ENCODE peak calls at places on chromosomes 3 and 15, in eight cellular contexts. H, D, O, E, R, Q, M and S are unnamed samples. For H3K4me1, the result is how much of the 10 kb centered on the place peaks cover.

GRCh38 chr15:68704496-68705021 is 116.1 kb downstream of the ANP32A start:
- DNase-seq in D (no peak), R (no peak), E (no peak), M (no peak), O (peak), Q (no peak), H (peak), S (no peak)

GRCh38 chr15:62482715-62483429 is 317.8 kb upstream of the C2CD4B start:
- DNase-seq in E (no peak), D (no peak), Q (no peak), R (no peak), O (no peak), H (no peak), M (peak), S (no peak)

GRCh38 chr3:160140756-160141155 is 84.5 kb upstream of the C3orf80 start:
- DNase-seq in E (no peak), D (no peak), Q (no peak), M (no peak), O (no peak), H (no peak), R (no peak), S (no peak)

GRCh38 chr15:44726136-44726535 is 10.2 kb upstream of the TRIM69 start:
- DNase-seq in E (no peak), M (no peak), D (no peak), H (no peak), O (no peak), R (no peak), Q (no peak), S (no peak)

GRCh38 chr3:52077376-52077775 is 21.0 kb upstream of the DUSP7 start:
- DNase-seq in Q (no peak), H (no peak), M (no peak), D (no peak), O (no peak), R (no peak), E (no peak), S (no peak)

GRCh38 chr3:181725830-181726229 is 14.1 kb downstream of the SOX2 start:
- DNase-seq in R (no peak), H (no peak), O (no peak), D (no peak), M (no peak), Q (no peak), E (no peak), S (no peak)

GRCh38 chr3:71641669-71642068 is 58.1 kb upstream of the FOXP1 start:
- DNase-seq in O (no peak), Q (no peak), M (no peak), H (no peak), R (no peak), E (no peak), D (no peak), S (no peak)

GRCh38 chr3:164791263-164791662 is 287.0 kb downstream of the SI start:
- DNase-seq in R (no peak), H (no peak), D (no peak), E (no peak), Q (no peak), O (no peak), M (no peak), S (no peak)

GRCh38 chr3:41224120-41224806 is 25.0 kb downstream of the CTNNB1 start:
- DNase-seq in Q (no peak), H (no peak), R (peak), D (no peak), E (no peak), M (no peak), O (no peak), S (no peak)

GRCh38 chr3:192889694-192890093 is 28.0 kb downstream of the MB21D2 start:
- DNase-seq in Q (no peak), M (no peak), O (no peak), D (no peak), E (no peak), R (no peak), H (no peak), S (no peak)

GRCh38 chr3:192082733-192083660 is 622.0 kb downstream of the PYDC2 start:
- DNase-seq in Q (no peak), D (no peak), H (no peak), M (no peak), O (no peak), R (no peak), E (no peak), S (no peak)

GRCh38 chr15:69299451-69300128 is 878 bp downstream of the PAQR5 start:
- DNase-seq in H (no peak), D (no peak), Q (no peak), E (no peak), O (no peak), M (no peak), R (no peak), S (no peak)

GRCh38 chr15:49223536-49224274 is 53.7 kb downstream of the GALK2 start:
- DNase-seq in E (no peak), R (no peak), M (no peak), O (no peak), D (no peak), Q (no peak), H (no peak), S (no peak)

GRCh38 chr3:162142511-162142910 is 645.9 kb downstream of the OTOL1 start:
- DNase-seq in R (no peak), M (no peak), Q (no peak), H (no peak), D (no peak), E (no peak), O (no peak), S (no peak)

GRCh38 chr15:32936283-32936918 is 218.6 kb downstream of the GREM1 start:
- DNase-seq in Q (no peak), D (no peak), M (no peak), H (no peak), E (no peak), O (no peak), R (no peak), S (no peak)

GRCh38 chr15:78065973-78066946 is 11.3 kb downstream of the TBC1D2B start:
- DNase-seq in E (no peak), Q (no peak), O (no peak), M (no peak), H (no peak), D (no peak), R (no peak), S (no peak)

GRCh38 chr15:78065284-78065872 is 12.1 kb downstream of the TBC1D2B start:
- DNase-seq in E (no peak), M (no peak), D (peak), O (peak), R (peak), H (peak), Q (no peak), S (peak)

GRCh38 chr15:78069630-78070029 is 7.9 kb downstream of the TBC1D2B start:
- DNase-seq in D (no peak), O (no peak), H (no peak), E (no peak), Q (no peak), M (no peak), R (no peak), S (no peak)

GRCh38 chr15:78069052-78069414 is 8.5 kb downstream of the TBC1D2B start:
- DNase-seq in R (no peak), D (no peak), O (no peak), E (no peak), M (no peak), H (no peak), Q (no peak), S (no peak)

GRCh38 chr15:78067328-78068241 is 9.9 kb downstream of the TBC1D2B start:
- DNase-seq in H (peak), O (no peak), R (no peak), M (no peak), Q (no peak), D (no peak), E (no peak), S (no peak)
- H3K4me1 ChIP-seq in H (half or more), O (half or more), R (half or more), M (under half), Q (half or more), D (under half), E (half or more), S (half or more)

DNA sequence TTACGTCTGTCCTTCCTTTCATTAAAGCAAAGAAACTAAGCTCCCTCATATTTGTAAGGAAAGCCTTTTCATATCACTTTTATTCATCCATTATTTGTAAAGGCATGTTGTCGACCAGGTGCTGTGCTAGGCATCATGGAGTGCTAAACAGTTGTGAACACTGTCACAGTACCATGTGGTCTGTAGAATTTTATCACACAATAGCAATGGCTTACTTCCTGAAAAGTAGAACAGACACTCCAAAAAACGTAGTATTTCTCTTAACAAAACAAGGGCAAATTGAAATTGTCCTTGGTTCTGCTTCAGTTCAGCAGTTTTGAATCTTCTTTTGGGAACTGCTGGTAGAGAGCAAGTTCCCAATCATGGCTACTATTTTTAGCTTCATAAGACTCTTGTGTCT is 63.3 kb downstream of the RBMS3 start:
- DNase-seq in O (no peak), H (no peak), Q (no peak), E (no peak), M (no peak), R (no peak), D (no peak), S (no peak)
- H3K4me1 ChIP-seq in O (under half), H (under half), Q (under half), E (under half), M (under half), R (under half), D (under half), S (under half)

DNA sequence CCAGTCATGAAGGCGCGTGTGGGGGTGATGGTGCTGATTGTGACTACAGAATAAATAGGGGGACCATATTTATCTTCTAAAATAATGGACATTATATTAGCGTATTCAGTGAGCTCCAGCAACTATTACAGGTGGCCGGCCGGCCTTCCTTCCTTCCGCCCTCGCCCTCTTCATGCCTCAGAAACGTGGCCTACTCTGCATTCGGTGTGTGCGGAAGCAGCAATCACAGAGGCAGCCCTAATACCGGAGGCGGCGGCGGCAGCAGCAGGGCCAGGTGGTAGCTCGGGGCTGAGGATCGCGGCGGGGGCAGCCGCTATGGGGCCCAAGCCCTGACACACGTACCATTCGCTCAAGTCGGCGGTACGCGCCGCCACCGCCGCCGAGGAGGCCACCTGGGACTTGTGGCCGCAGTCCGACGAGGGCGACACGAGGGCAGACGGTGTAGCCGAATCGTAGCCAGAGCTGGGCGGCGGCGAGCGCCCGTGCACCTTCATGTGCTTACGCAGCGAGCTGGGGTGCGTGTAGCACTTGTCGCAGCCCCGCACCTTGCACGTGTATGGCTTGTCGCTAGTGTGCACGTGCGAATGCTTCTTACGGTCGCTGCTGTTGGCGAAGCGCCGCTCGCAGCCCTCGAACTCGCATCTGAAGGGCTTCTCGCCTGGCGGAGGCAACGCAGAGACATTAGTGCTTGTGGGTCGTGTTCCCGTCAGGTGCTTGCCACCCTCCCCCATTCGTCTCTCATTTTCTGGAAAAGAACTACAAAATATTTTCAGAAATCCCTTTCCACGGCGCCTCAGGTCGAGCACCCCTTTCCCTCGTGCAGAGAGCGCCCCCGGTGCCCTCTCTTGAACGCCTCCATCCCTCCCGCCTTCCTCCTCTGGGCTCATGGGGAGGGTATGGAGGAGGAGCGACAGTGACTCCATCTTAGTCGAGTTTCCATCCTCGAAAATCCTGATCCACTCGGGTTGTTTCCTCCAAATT is 15.5 kb downstream of the ZIC4 start:
- DNase-seq in E (no peak), O (no peak), D (no peak), R (no peak), M (no peak), Q (no peak), H (no peak), S (no peak)
- H3K4me1 ChIP-seq in E (under half), O (under half), D (under half), R (under half), M (under half), Q (under half), H (under half), S (under half)

GRCh38 chr3:50237754-50238548 is 1.9 kb downstream of the GNAI2 start:
- DNase-seq in R (peak), D (peak), O (peak), E (peak), M (no peak), Q (no peak), H (peak), S (peak)
- H3K4me1 ChIP-seq in R (half or more), D (under half), O (half or more), E (half or more), M (half or more), Q (half or more), H (half or more), S (half or more)

DNA sequence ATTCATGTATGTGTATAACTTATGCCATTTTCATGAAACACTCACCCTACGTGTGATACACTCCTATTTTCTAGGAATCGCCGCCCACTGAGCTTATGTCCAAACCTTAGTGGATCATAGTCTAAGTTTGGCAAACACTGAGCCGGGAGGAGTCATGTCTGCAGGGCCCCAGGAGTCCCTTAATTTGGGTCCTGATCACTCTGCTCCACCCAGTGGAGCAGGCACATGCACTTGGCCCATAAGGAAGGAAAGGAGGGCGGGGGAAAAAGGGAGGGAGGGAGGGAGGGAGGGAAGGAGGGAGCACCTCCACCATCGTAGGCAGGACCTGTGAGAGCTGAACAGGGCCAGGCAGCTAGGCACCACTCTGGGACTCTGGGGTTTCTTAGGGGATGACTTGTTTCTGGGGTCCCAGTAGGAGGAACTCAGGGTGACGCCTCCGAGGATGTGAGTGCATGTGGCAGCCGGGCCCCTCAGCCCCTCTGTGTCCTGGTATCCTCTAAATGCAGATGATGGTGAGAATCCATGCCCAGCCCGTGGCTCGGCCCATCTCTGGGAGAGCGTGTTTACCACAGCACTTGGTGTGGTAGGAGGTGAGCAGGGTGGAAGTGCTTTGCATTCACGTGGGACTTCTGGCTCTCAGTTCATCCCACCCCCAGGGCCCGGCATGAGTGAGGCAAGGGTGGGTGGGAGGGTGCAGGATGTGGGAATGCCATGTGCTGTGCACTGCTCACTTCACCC is 109.4 kb downstream of the KLF13 start:
- DNase-seq in M (no peak), O (no peak), H (no peak), D (no peak), E (peak), Q (no peak), R (peak), S (peak)
- H3K4me1 ChIP-seq in M (under half), O (under half), H (under half), D (under half), E (half or more), Q (half or more), R (under half), S (under half)

GRCh38 chr15:82823049-82823448 is 13.6 kb downstream of the WHAMM start:
- DNase-seq in O (no peak), D (no peak), H (no peak), M (no peak), Q (no peak), R (no peak), E (no peak), S (no peak)

GRCh38 chr15:82820128-82820527 is 10.7 kb downstream of the WHAMM start:
- DNase-seq in H (no peak), R (no peak), E (no peak), O (no peak), D (no peak), M (no peak), Q (no peak), S (no peak)
- H3K4me1 ChIP-seq in H (under half), R (under half), E (under half), O (under half), D (under half), M (under half), Q (under half), S (under half)

GRCh38 chr3:114333180-114333922 is 39.5 kb downstream of the TIGIT start:
- DNase-seq in D (no peak), R (no peak), M (no peak), H (no peak), O (no peak), Q (no peak), E (no peak), S (no peak)
- H3K4me1 ChIP-seq in D (under half), R (under half), M (under half), H (under half), O (under half), Q (under half), E (under half), S (under half)

GRCh38 chr3:194658477-194659242 is 13.3 kb downstream of the LSG1 start:
- DNase-seq in R (no peak), H (no peak), O (no peak), M (no peak), E (no peak), D (no peak), Q (no peak), S (no peak)

GRCh38 chr3:194659778-194660177 is 12.2 kb downstream of the LSG1 start:
- DNase-seq in M (no peak), D (no peak), R (no peak), E (no peak), Q (no peak), H (no peak), O (no peak), S (no peak)

GRCh38 chr3:194654443-194654842 is 17.5 kb downstream of the LSG1 start:
- DNase-seq in M (no peak), H (no peak), D (no peak), R (no peak), Q (no peak), E (no peak), O (no peak), S (no peak)

GRCh38 chr3:194661374-194661773 is 10.6 kb downstream of the LSG1 start:
- DNase-seq in H (no peak), Q (no peak), R (no peak), D (no peak), O (no peak), E (no peak), M (no peak), S (no peak)

GRCh38 chr3:194657439-194657838 is 14.6 kb downstream of the LSG1 start:
- DNase-seq in D (no peak), M (no peak), R (no peak), O (no peak), H (no peak), Q (no peak), E (no peak), S (peak)
- H3K4me1 ChIP-seq in D (under half), M (under half), R (under half), O (under half), H (under half), Q (under half), E (under half), S (under half)

DNA sequence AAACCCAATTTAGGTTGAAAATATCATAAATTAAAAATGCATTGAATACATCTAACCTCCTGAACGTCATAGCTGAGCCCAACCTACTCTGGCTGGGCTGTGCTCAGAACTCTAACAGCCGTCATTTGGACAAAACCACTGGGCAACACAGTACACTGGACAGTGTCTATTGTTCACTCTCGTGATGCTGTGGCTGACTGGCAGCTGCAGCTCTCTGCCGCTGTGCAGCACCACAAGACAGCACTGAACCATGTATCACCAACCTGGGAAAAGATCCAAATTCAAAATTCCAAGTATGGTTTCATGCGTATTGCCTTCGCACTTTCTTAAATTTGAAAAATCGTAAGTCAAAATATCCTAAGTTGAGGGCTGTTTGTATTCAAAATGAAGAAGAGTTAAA is 145.1 kb upstream of the CNTN4 start:
- DNase-seq in M (no peak), O (no peak), R (no peak), E (no peak), H (no peak), Q (no peak), D (no peak), S (no peak)
- H3K4me1 ChIP-seq in M (under half), O (under half), R (under half), E (under half), H (under half), Q (under half), D (under half), S (under half)